ENCODE peak calls at places on chromosomes 12 and 14, in ten cellular contexts. One of them, this sample, is unnamed.

GRCh38 chr12:93682846-93683261 is 5.7 kb downstream of the CRADD start:
- DNase-seq in fibroblast of lung: no peak
- DNase-seq in tibial artery: no peak
- DNase-seq in pancreas: no peak
- DNase-seq in heart left ventricle: peak
- DNase-seq in left ventricle myocardium inferior: peak
- DNase-seq in coronary artery: no peak
- DNase-seq in A549: no peak
- DNase-seq in dorsolateral prefrontal cortex: no peak
- DNase-seq in ascending aorta: no peak
- DNase-seq in this sample: no peak

GRCh38 chr14:67265131-67265530 is 23.9 kb downstream of the PALS1 start:
- DNase-seq in dorsolateral prefrontal cortex: no peak
- DNase-seq in fibroblast of lung: peak
- DNase-seq in pancreas: no peak
- DNase-seq in coronary artery: no peak
- DNase-seq in ascending aorta: no peak
- DNase-seq in heart left ventricle: no peak
- DNase-seq in tibial artery: no peak
- DNase-seq in A549: no peak
- DNase-seq in left ventricle myocardium inferior: no peak
- DNase-seq in this sample: no peak

GRCh38 chr12:34390846-34391700 is 368.8 kb downstream of the ALG10 start:
- DNase-seq in left ventricle myocardium inferior: peak
- DNase-seq in heart left ventricle: no peak
- DNase-seq in dorsolateral prefrontal cortex: no peak
- DNase-seq in coronary artery: peak
- DNase-seq in pancreas: no peak
- DNase-seq in tibial artery: peak
- DNase-seq in A549: no peak
- DNase-seq in fibroblast of lung: no peak
- DNase-seq in ascending aorta: peak
- DNase-seq in this sample: peak

GRCh38 chr12:92784795-92785562 is 82.2 kb downstream of the PLEKHG7 start:
- DNase-seq in pancreas: peak
- DNase-seq in fibroblast of lung: peak
- DNase-seq in A549: peak
- DNase-seq in left ventricle myocardium inferior: no peak
- DNase-seq in heart left ventricle: no peak
- DNase-seq in coronary artery: no peak
- DNase-seq in ascending aorta: no peak
- DNase-seq in tibial artery: no peak
- DNase-seq in dorsolateral prefrontal cortex: no peak
- DNase-seq in this sample: no peak

GRCh38 chr12:122950276-122950675 is 16.0 kb downstream of the ABCB9 start:
- DNase-seq in A549: no peak
- DNase-seq in ascending aorta: no peak
- DNase-seq in heart left ventricle: no peak
- DNase-seq in dorsolateral prefrontal cortex: no peak
- DNase-seq in pancreas: no peak
- DNase-seq in fibroblast of lung: no peak
- DNase-seq in left ventricle myocardium inferior: no peak
- DNase-seq in tibial artery: no peak
- DNase-seq in coronary artery: no peak
- DNase-seq in this sample: no peak

GRCh38 chr12:56126732-56127239 is 1.3 kb upstream of the ESYT1 start:
- DNase-seq in pancreas: no peak
- DNase-seq in coronary artery: no peak
- DNase-seq in heart left ventricle: no peak
- DNase-seq in left ventricle myocardium inferior: no peak
- DNase-seq in A549: no peak
- DNase-seq in tibial artery: no peak
- DNase-seq in dorsolateral prefrontal cortex: no peak
- DNase-seq in ascending aorta: no peak
- DNase-seq in fibroblast of lung: no peak
- DNase-seq in this sample: no peak

GRCh38 chr12:124308741-124309140 is 13.8 kb downstream of the RFLNA start:
- DNase-seq in A549: no peak
- DNase-seq in fibroblast of lung: no peak
- DNase-seq in coronary artery: no peak
- DNase-seq in dorsolateral prefrontal cortex: no peak
- DNase-seq in pancreas: no peak
- DNase-seq in heart left ventricle: no peak
- DNase-seq in left ventricle myocardium inferior: no peak
- DNase-seq in tibial artery: no peak
- DNase-seq in ascending aorta: no peak
- DNase-seq in this sample: no peak

GRCh38 chr12:132202929-132203721 is 58.9 kb downstream of the NOC4L start:
- DNase-seq in left ventricle myocardium inferior: no peak
- DNase-seq in tibial artery: no peak
- DNase-seq in ascending aorta: no peak
- DNase-seq in A549: no peak
- DNase-seq in heart left ventricle: no peak
- DNase-seq in coronary artery: no peak
- DNase-seq in pancreas: no peak
- DNase-seq in fibroblast of lung: no peak
- DNase-seq in dorsolateral prefrontal cortex: no peak
- DNase-seq in this sample: no peak

GRCh38 chr12:14567311-14568195 is at the start of gene PLBD1:
- DNase-seq in ascending aorta: peak
- DNase-seq in pancreas: peak
- DNase-seq in dorsolateral prefrontal cortex: no peak
- DNase-seq in heart left ventricle: peak
- DNase-seq in coronary artery: peak
- DNase-seq in left ventricle myocardium inferior: peak
- DNase-seq in fibroblast of lung: peak
- DNase-seq in A549: peak
- DNase-seq in tibial artery: peak
- DNase-seq in this sample: peak

GRCh38 chr12:86950043-86950838 is 694.0 kb upstream of the MGAT4C start:
- DNase-seq in coronary artery: no peak
- DNase-seq in tibial artery: no peak
- DNase-seq in dorsolateral prefrontal cortex: no peak
- DNase-seq in ascending aorta: no peak
- DNase-seq in left ventricle myocardium inferior: no peak
- DNase-seq in heart left ventricle: no peak
- DNase-seq in fibroblast of lung: peak
- DNase-seq in pancreas: no peak
- DNase-seq in A549: no peak
- DNase-seq in this sample: no peak

GRCh38 chr12:32397703-32398102 is 1.7 kb upstream of the FGD4 start:
- DNase-seq in ascending aorta: no peak
- DNase-seq in A549: no peak
- DNase-seq in pancreas: no peak
- DNase-seq in fibroblast of lung: no peak
- DNase-seq in tibial artery: no peak
- DNase-seq in left ventricle myocardium inferior: no peak
- DNase-seq in coronary artery: no peak
- DNase-seq in dorsolateral prefrontal cortex: no peak
- DNase-seq in heart left ventricle: no peak
- DNase-seq in this sample: no peak

GRCh38 chr12:24212496-24212895 is 263.0 kb upstream of the SOX5 start:
- DNase-seq in coronary artery: no peak
- DNase-seq in heart left ventricle: no peak
- DNase-seq in ascending aorta: no peak
- DNase-seq in fibroblast of lung: no peak
- DNase-seq in tibial artery: no peak
- DNase-seq in pancreas: no peak
- DNase-seq in A549: no peak
- DNase-seq in left ventricle myocardium inferior: no peak
- DNase-seq in dorsolateral prefrontal cortex: no peak
- DNase-seq in this sample: no peak

GRCh38 chr12:109036975-109037374 is 15.4 kb upstream of the USP30 start:
- DNase-seq in tibial artery: no peak
- DNase-seq in pancreas: no peak
- DNase-seq in ascending aorta: no peak
- DNase-seq in heart left ventricle: no peak
- DNase-seq in A549: no peak
- DNase-seq in dorsolateral prefrontal cortex: no peak
- DNase-seq in left ventricle myocardium inferior: no peak
- DNase-seq in coronary artery: no peak
- DNase-seq in fibroblast of lung: no peak
- DNase-seq in this sample: no peak

GRCh38 chr14:100303925-100304324 is 2.3 kb downstream of the SLC25A29 start:
- DNase-seq in fibroblast of lung: no peak
- DNase-seq in ascending aorta: no peak
- DNase-seq in coronary artery: no peak
- DNase-seq in heart left ventricle: no peak
- DNase-seq in tibial artery: no peak
- DNase-seq in pancreas: no peak
- DNase-seq in left ventricle myocardium inferior: no peak
- DNase-seq in dorsolateral prefrontal cortex: no peak
- DNase-seq in A549: no peak
- DNase-seq in this sample: no peak

GRCh38 chr14:50462111-50462510 is 65.4 kb upstream of the CDKL1 start:
- DNase-seq in heart left ventricle: no peak
- DNase-seq in coronary artery: no peak
- DNase-seq in A549: no peak
- DNase-seq in fibroblast of lung: no peak
- DNase-seq in left ventricle myocardium inferior: no peak
- DNase-seq in tibial artery: no peak
- DNase-seq in dorsolateral prefrontal cortex: no peak
- DNase-seq in pancreas: no peak
- DNase-seq in ascending aorta: no peak
- DNase-seq in this sample: no peak

GRCh38 chr14:95227279-95227860 is 70.0 kb upstream of the DICER1 start:
- DNase-seq in dorsolateral prefrontal cortex: no peak
- DNase-seq in left ventricle myocardium inferior: no peak
- DNase-seq in fibroblast of lung: peak
- DNase-seq in pancreas: peak
- DNase-seq in tibial artery: no peak
- DNase-seq in coronary artery: peak
- DNase-seq in A549: no peak
- DNase-seq in ascending aorta: no peak
- DNase-seq in heart left ventricle: no peak
- DNase-seq in this sample: no peak

GRCh38 chr14:63266106-63266505 is 52.6 kb downstream of the GPHB5 start:
- DNase-seq in fibroblast of lung: no peak
- DNase-seq in heart left ventricle: no peak
- DNase-seq in coronary artery: no peak
- DNase-seq in ascending aorta: no peak
- DNase-seq in left ventricle myocardium inferior: no peak
- DNase-seq in A549: no peak
- DNase-seq in pancreas: no peak
- DNase-seq in dorsolateral prefrontal cortex: no peak
- DNase-seq in tibial artery: no peak
- DNase-seq in this sample: no peak

GRCh38 chr12:125284945-125285344 is 219.7 kb downstream of the AACS start:
- DNase-seq in fibroblast of lung: no peak
- DNase-seq in coronary artery: no peak
- DNase-seq in A549: no peak
- DNase-seq in pancreas: no peak
- DNase-seq in ascending aorta: no peak
- DNase-seq in heart left ventricle: no peak
- DNase-seq in dorsolateral prefrontal cortex: no peak
- DNase-seq in tibial artery: no peak
- DNase-seq in left ventricle myocardium inferior: no peak
- DNase-seq in this sample: no peak

GRCh38 chr12:5047729-5048128 is 4.0 kb downstream of the KCNA5 start:
- DNase-seq in left ventricle myocardium inferior: no peak
- DNase-seq in tibial artery: no peak
- DNase-seq in fibroblast of lung: no peak
- DNase-seq in A549: no peak
- DNase-seq in coronary artery: no peak
- DNase-seq in pancreas: no peak
- DNase-seq in heart left ventricle: no peak
- DNase-seq in dorsolateral prefrontal cortex: no peak
- DNase-seq in ascending aorta: no peak
- DNase-seq in this sample: no peak
- H3K4me3 ChIP-seq in left ventricle myocardium inferior: peak
- H3K4me3 ChIP-seq in tibial artery: peak
- H3K4me3 ChIP-seq in fibroblast of lung: no peak
- H3K4me3 ChIP-seq in A549: no peak
- H3K4me3 ChIP-seq in coronary artery: peak
- H3K4me3 ChIP-seq in pancreas: no peak
- H3K4me3 ChIP-seq in heart left ventricle: no peak
- H3K4me3 ChIP-seq in dorsolateral prefrontal cortex: no peak
- H3K4me3 ChIP-seq in ascending aorta: peak
- H3K4me3 ChIP-seq in this sample: no peak

GRCh38 chr12:47975036-47975620 is 11.7 kb downstream of the TMEM106C start:
- DNase-seq in tibial artery: no peak
- DNase-seq in pancreas: no peak
- DNase-seq in heart left ventricle: no peak
- DNase-seq in fibroblast of lung: no peak
- DNase-seq in coronary artery: no peak
- DNase-seq in left ventricle myocardium inferior: no peak
- DNase-seq in A549: no peak
- DNase-seq in ascending aorta: no peak
- DNase-seq in dorsolateral prefrontal cortex: no peak
- DNase-seq in this sample: peak
- H3K27ac ChIP-seq in tibial artery: no peak
- H3K27ac ChIP-seq in pancreas: no peak
- H3K27ac ChIP-seq in heart left ventricle: no peak
- H3K27ac ChIP-seq in fibroblast of lung: no peak
- H3K27ac ChIP-seq in coronary artery: no peak
- H3K27ac ChIP-seq in left ventricle myocardium inferior: no peak
- H3K27ac ChIP-seq in A549: no peak
- H3K27ac ChIP-seq in ascending aorta: no peak
- H3K27ac ChIP-seq in dorsolateral prefrontal cortex: no peak
- H3K27ac ChIP-seq in this sample: no peak

DNA sequence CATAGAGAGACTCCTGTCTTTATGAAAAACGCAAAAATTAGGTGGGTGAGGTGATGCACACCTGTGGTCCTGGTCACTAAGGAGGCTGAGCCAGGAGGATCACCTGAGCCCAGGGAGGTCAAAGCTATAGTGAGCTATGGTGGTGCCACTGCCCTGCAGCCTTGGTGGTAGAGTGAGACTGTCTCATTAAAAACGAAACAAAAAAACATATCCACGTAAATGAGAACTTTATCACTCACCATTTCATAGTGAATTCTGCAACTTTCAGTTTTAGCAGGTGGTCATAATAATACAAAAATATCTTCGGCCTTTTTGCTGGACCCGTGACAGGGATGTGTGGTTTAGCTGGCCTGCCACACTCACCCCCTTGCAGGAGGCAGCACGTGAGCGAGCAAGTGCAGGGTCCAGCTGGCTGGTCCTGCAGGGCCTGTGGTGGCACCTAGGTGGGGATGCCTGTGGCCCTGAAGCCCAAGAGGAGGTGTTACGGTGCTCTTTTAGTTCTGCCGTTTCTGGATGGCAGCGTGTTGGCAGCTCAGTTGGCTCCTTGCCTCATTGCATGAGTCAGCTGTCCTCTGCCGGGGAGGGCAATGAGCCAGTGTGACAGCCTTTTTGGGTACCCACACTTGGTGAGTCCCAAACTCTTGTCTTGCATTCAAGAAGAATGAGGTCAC is 1330.7 kb upstream of the TMEM132C start:
- DNase-seq in fibroblast of lung: no peak
- DNase-seq in dorsolateral prefrontal cortex: peak
- DNase-seq in coronary artery: no peak
- DNase-seq in heart left ventricle: peak
- DNase-seq in ascending aorta: no peak
- DNase-seq in A549: no peak
- DNase-seq in pancreas: peak
- DNase-seq in left ventricle myocardium inferior: peak
- DNase-seq in tibial artery: no peak
- DNase-seq in this sample: peak
- H3K4me3 ChIP-seq in fibroblast of lung: no peak
- H3K4me3 ChIP-seq in dorsolateral prefrontal cortex: no peak
- H3K4me3 ChIP-seq in coronary artery: peak
- H3K4me3 ChIP-seq in heart left ventricle: no peak
- H3K4me3 ChIP-seq in ascending aorta: peak
- H3K4me3 ChIP-seq in A549: no peak
- H3K4me3 ChIP-seq in pancreas: no peak
- H3K4me3 ChIP-seq in left ventricle myocardium inferior: no peak
- H3K4me3 ChIP-seq in tibial artery: no peak
- H3K4me3 ChIP-seq in this sample: no peak

GRCh38 chr12:26769611-26770010 is 63.4 kb downstream of the ITPR2 start:
- DNase-seq in heart left ventricle: no peak
- DNase-seq in left ventricle myocardium inferior: no peak
- DNase-seq in tibial artery: no peak
- DNase-seq in A549: no peak
- DNase-seq in dorsolateral prefrontal cortex: no peak
- DNase-seq in fibroblast of lung: no peak
- DNase-seq in coronary artery: no peak
- DNase-seq in ascending aorta: no peak
- DNase-seq in pancreas: no peak
- DNase-seq in this sample: no peak
- H3K27ac ChIP-seq in heart left ventricle: no peak
- H3K27ac ChIP-seq in left ventricle myocardium inferior: no peak
- H3K27ac ChIP-seq in tibial artery: no peak
- H3K27ac ChIP-seq in A549: no peak
- H3K27ac ChIP-seq in dorsolateral prefrontal cortex: no peak
- H3K27ac ChIP-seq in fibroblast of lung: no peak
- H3K27ac ChIP-seq in coronary artery: no peak
- H3K27ac ChIP-seq in ascending aorta: no peak
- H3K27ac ChIP-seq in pancreas: no peak
- H3K27ac ChIP-seq in this sample: no peak

This sample was measured in sigmoid colon.